ENCODE peak calls at places on chromosomes 13 and 19, in seven cellular contexts. V is K562, F is NCI-H774, Q is HAP-1, R is NCI-H1105 treated with DMSO at 0.1 percent for 48 hours, W is thoracic aorta, I is cardiac fibroblast. K is an unnamed sample.

GRCh38 chr19:48967346-48968178 is 2.5 kb downstream of the FTL start:
- DNase-seq in Q (no peak), V (no peak), W (no peak), I (peak; percentile 73), F (no peak), R (no peak), K (no peak)

GRCh38 chr19:434152-434960 is 25.4 kb upstream of the C2CD4C start:
- DNase-seq in V (no peak), F (no peak), I (no peak), R (no peak), Q (no peak), W (no peak), K (no peak)

GRCh38 chr13:44578064-44578394 is 1.9 kb upstream of the TSC22D1 start:
- DNase-seq in W (no peak), I (no peak), Q (peak; percentile 17), R (no peak), F (peak; percentile 29), V (no peak), K (no peak)

GRCh38 chr13:75787249-75787940 is 151.3 kb downstream of the LMO7 start:
- DNase-seq in R (no peak), I (peak; percentile 63), Q (no peak), W (no peak), F (no peak), V (no peak), K (no peak)

GRCh38 chr19:30529876-30530275 is 157.7 kb downstream of the ZNF536 start:
- DNase-seq in R (no peak), Q (no peak), W (no peak), V (no peak), F (no peak), I (no peak), K (no peak)

GRCh38 chr13:91162180-91162579 is 185.3 kb upstream of the MIR17HG start:
- DNase-seq in W (no peak), F (no peak), I (no peak), V (no peak), R (no peak), Q (no peak), K (no peak)

GRCh38 chr13:22561581-22561980 is 619.2 kb upstream of the SGCG start:
- DNase-seq in F (peak; percentile 17), I (no peak), R (peak; percentile 80), V (no peak), Q (no peak), W (no peak), K (no peak)

GRCh38 chr13:109725995-109726637 is 60.3 kb downstream of the IRS2 start:
- DNase-seq in Q (no peak), V (no peak), F (no peak), R (no peak), W (no peak), I (no peak), K (no peak)

GRCh38 chr19:18605546-18606280 is 886 bp downstream of the CRLF1 start:
- DNase-seq in W (no peak), F (no peak), Q (no peak), I (no peak), R (no peak), V (peak; percentile 48), K (no peak)

GRCh38 chr13:26548251-26548765 is 9.2 kb upstream of the WASF3 start:
- DNase-seq in I (no peak), W (no peak), Q (no peak), F (no peak), R (no peak), V (no peak), K (no peak)

GRCh38 chr13:91195789-91196188 is 151.7 kb upstream of the MIR17HG start:
- DNase-seq in W (no peak), V (no peak), F (no peak), Q (no peak), R (no peak), I (no peak), K (no peak)

GRCh38 chr13:57629391-57629804 is 2.1 kb upstream of the PCDH17 start:
- DNase-seq in R (no peak), F (no peak), I (no peak), W (no peak), Q (no peak), V (no peak), K (no peak)

GRCh38 chr19:18386543-18387251 is 739 bp downstream of the GDF15 start:
- DNase-seq in F (no peak), W (no peak), Q (no peak), R (no peak), V (peak; percentile 63), I (no peak), K (no peak)

GRCh38 chr13:114313061-114313860 is 1.0 kb upstream of the CHAMP1 start:
- DNase-seq in W (no peak), Q (no peak), I (peak; percentile 53), R (no peak), F (peak; percentile 46), V (no peak), K (peak; percentile 29)

GRCh38 chr13:64925284-64925683 is 2304.9 kb downstream of the PCDH9 start:
- DNase-seq in Q (no peak), W (no peak), V (no peak), F (no peak), R (no peak), I (peak; percentile 22), K (no peak)

GRCh38 chr19:35461050-35461449 is 13.0 kb downstream of the FFAR2 start:
- DNase-seq in W (no peak), V (no peak), F (no peak), I (no peak), R (no peak), Q (no peak), K (no peak)

GRCh38 chr19:5309438-5310204 is 31.0 kb downstream of the PTPRS start:
- DNase-seq in I (peak; percentile 11), F (no peak), W (no peak), V (peak; percentile 31), R (no peak), Q (no peak), K (no peak)

GRCh38 chr19:34676697-34677385 is at the start of gene SCGB2B2:
- DNase-seq in F (peak; percentile 86), Q (no peak), R (peak; percentile 93), W (no peak), V (no peak), I (no peak), K (no peak)

GRCh38 chr19:35549174-35549788 is 3.9 kb downstream of the TMEM147 start:
- DNase-seq in F (peak; percentile 44), R (peak; percentile 70), I (peak; percentile 78), Q (peak; percentile 64), W (no peak), V (peak; percentile 69), K (peak; percentile 48)

GRCh38 chr19:18477042-18477760 is 39.3 kb upstream of the ISYNA1 start:
- DNase-seq in I (no peak), Q (no peak), V (no peak), W (no peak), R (no peak), F (no peak), K (no peak)

GRCh38 chr13:49995535-49996165 is 1.2 kb upstream of the TRIM13 start:
- DNase-seq in Q (no peak), V (no peak), F (no peak), I (peak; percentile 34), R (no peak), W (no peak), K (peak; percentile 48)

GRCh38 chr13:83184819-83185218 is 697.5 kb downstream of the SLITRK1 start:
- DNase-seq in F (no peak), R (no peak), Q (no peak), W (no peak), I (peak; percentile 60), V (no peak), K (no peak)

K was measured in endothelial cell of umbilical vein.